ENCODE peak calls at places on chromosomes 6 and 20, in seven cellular contexts. X, W, F, A, P, Z and H are unnamed samples.

GRCh38 chr6:111381126-111381525 is 101.9 kb downstream of the REV3L start:
- DNase-seq in X (no peak), W (no peak), F (no peak), A (no peak), P (no peak), Z (no peak), H (no peak)

GRCh38 chr6:30206152-30206551 is 7.1 kb downstream of the TRIM26 start:
- DNase-seq in X (peak; percentile 30), W (no peak), F (no peak), A (no peak), P (no peak), Z (no peak), H (peak; percentile 57)

GRCh38 chr6:129744201-129744879 is 34.4 kb upstream of the ARHGAP18 start:
- DNase-seq in X (peak; percentile 19), W (peak; percentile 61), F (peak; percentile 23), A (peak; percentile 85), P (no peak), Z (peak; percentile 92), H (peak; percentile 69)

GRCh38 chr6:117771403-117771802 is 96.1 kb downstream of the NUS1 start:
- DNase-seq in X (peak; percentile 95), W (no peak), F (no peak), A (no peak), P (no peak), Z (no peak), H (no peak)

GRCh38 chr20:56091635-56092180 is 86.4 kb upstream of the CBLN4 start:
- DNase-seq in X (no peak), W (no peak), F (no peak), A (no peak), P (peak; percentile 65), Z (peak; percentile 49), H (peak; percentile 90)

GRCh38 chr20:41509801-41510200 is 108.4 kb downstream of the CHD6 start:
- DNase-seq in X (no peak), W (peak; percentile 49), F (no peak), A (peak; percentile 59), P (no peak), Z (no peak), H (no peak)

GRCh38 chr6:74574794-74575193 is 631.1 kb downstream of the COL12A1 start:
- DNase-seq in X (peak; percentile 25), W (no peak), F (peak; percentile 50), A (no peak), P (no peak), Z (peak; percentile 47), H (peak; percentile 13)

GRCh38 chr6:1599469-1599868 is 10.2 kb upstream of the FOXC1 start:
- DNase-seq in X (no peak), W (no peak), F (no peak), A (no peak), P (peak; percentile 47), Z (no peak), H (no peak)

GRCh38 chr6:155182103-155182502 is 81.7 kb upstream of the CLDN20 start:
- DNase-seq in X (no peak), W (no peak), F (no peak), A (no peak), P (no peak), Z (no peak), H (no peak)

GRCh38 chr6:4153514-4153985 is 18.2 kb upstream of the ECI2 start:
- DNase-seq in X (no peak), W (no peak), F (no peak), A (no peak), P (no peak), Z (no peak), H (no peak)

GRCh38 chr6:34465551-34466241 is at the start of gene PACSIN1:
- DNase-seq in X (no peak), W (no peak), F (no peak), A (no peak), P (peak; percentile 96), Z (no peak), H (no peak)

GRCh38 chr20:53642196-53643030 is 48.8 kb upstream of the ZNF217 start:
- DNase-seq in X (peak; percentile 72), W (peak; percentile 37), F (peak; percentile 90), A (peak; percentile 67), P (no peak), Z (peak; percentile 85), H (peak; percentile 82)

GRCh38 chr6:135791441-135791840 is 60.1 kb upstream of the PDE7B start:
- DNase-seq in X (no peak), W (no peak), F (no peak), A (no peak), P (no peak), Z (no peak), H (no peak)

GRCh38 chr20:1944345-1945099 is 49.3 kb downstream of the SIRPA start:
- DNase-seq in X (no peak), W (no peak), F (no peak), A (no peak), P (no peak), Z (no peak), H (no peak)

GRCh38 chr6:170445487-170445886 is 107.6 kb downstream of the PSMB1 start:
- DNase-seq in X (no peak), W (no peak), F (no peak), A (no peak), P (no peak), Z (no peak), H (no peak)

GRCh38 chr20:37202267-37202943 is 23.1 kb upstream of the MROH8 start:
- DNase-seq in X (peak; percentile 36), W (peak; percentile 39), F (peak; percentile 72), A (peak; percentile 97), P (no peak), Z (peak; percentile 92), H (peak; percentile 96)